ENCODE peak calls at places on chromosomes 6 and 20, in four cellular contexts. One of them, this sample, is unnamed. For H3K9me3, the result is how much of the 10 kb centered on the place peaks cover.

GRCh38 chr6:169677096-169677495 is 24.7 kb downstream of the WDR27 start:
- DNase-seq in HCT116: no peak
- DNase-seq in transverse colon: no peak
- DNase-seq in H1: peak
- DNase-seq in this sample: no peak

GRCh38 chr6:165042912-165043311 is 266.5 kb downstream of the C6orf118 start:
- DNase-seq in HCT116: no peak
- DNase-seq in transverse colon: no peak
- DNase-seq in H1: no peak
- DNase-seq in this sample: no peak

GRCh38 chr6:18432180-18432579 is 45.0 kb downstream of the RNF144B start:
- DNase-seq in HCT116: no peak
- DNase-seq in transverse colon: no peak
- DNase-seq in H1: no peak
- DNase-seq in this sample: no peak

GRCh38 chr6:36069573-36069972 is 42.0 kb downstream of the MAPK14 start:
- DNase-seq in transverse colon: no peak
- DNase-seq in H1: no peak
- DNase-seq in HCT116: no peak
- DNase-seq in this sample: no peak

GRCh38 chr6:34872332-34872731 is 15.5 kb downstream of the TAF11 start:
- DNase-seq in H1: no peak
- DNase-seq in HCT116: no peak
- DNase-seq in transverse colon: no peak
- DNase-seq in this sample: no peak

GRCh38 chr20:10179574-10180298 is 38.9 kb upstream of the SNAP25 start:
- DNase-seq in H1: peak
- DNase-seq in HCT116: peak
- DNase-seq in transverse colon: no peak
- DNase-seq in this sample: no peak

GRCh38 chr6:42125663-42126062 is 16.8 kb downstream of the C6orf132 start:
- DNase-seq in transverse colon: no peak
- DNase-seq in H1: no peak
- DNase-seq in HCT116: no peak
- DNase-seq in this sample: no peak

GRCh38 chr20:2984028-2984501 is 59.4 kb upstream of the GNRH2 start:
- DNase-seq in transverse colon: no peak
- DNase-seq in HCT116: no peak
- DNase-seq in H1: peak
- DNase-seq in this sample: no peak

GRCh38 chr6:42316390-42316970 is 98.8 kb upstream of the MRPS10 start:
- DNase-seq in H1: no peak
- DNase-seq in HCT116: no peak
- DNase-seq in transverse colon: peak
- DNase-seq in this sample: no peak

GRCh38 chr20:25563362-25563761 is 22.0 kb downstream of the NINL start:
- DNase-seq in transverse colon: no peak
- DNase-seq in HCT116: no peak
- DNase-seq in H1: no peak
- DNase-seq in this sample: no peak

GRCh38 chr6:130885392-130886192 is 58.4 kb downstream of the SMLR1 start:
- DNase-seq in transverse colon: peak
- DNase-seq in HCT116: peak
- DNase-seq in H1: peak
- DNase-seq in this sample: no peak
- H3K9me3 ChIP-seq in transverse colon: under half
- H3K9me3 ChIP-seq in HCT116: under half
- H3K9me3 ChIP-seq in H1: under half
- H3K9me3 ChIP-seq in this sample: under half

GRCh38 chr6:27836783-27837635 is 75.2 kb downstream of the OR2B2 start:
- DNase-seq in HCT116: peak
- DNase-seq in transverse colon: peak
- DNase-seq in H1: peak
- DNase-seq in this sample: no peak

GRCh38 chr6:27834384-27834783 is 77.8 kb downstream of the OR2B2 start:
- DNase-seq in transverse colon: no peak
- DNase-seq in HCT116: no peak
- DNase-seq in H1: no peak
- DNase-seq in this sample: no peak

GRCh38 chr6:27837636-27838512 is 74.3 kb downstream of the OR2B2 start:
- DNase-seq in HCT116: peak
- DNase-seq in transverse colon: peak
- DNase-seq in H1: peak
- DNase-seq in this sample: peak

GRCh38 chr6:27836080-27836782 is 76.0 kb downstream of the OR2B2 start:
- DNase-seq in transverse colon: no peak
- DNase-seq in HCT116: no peak
- DNase-seq in H1: peak
- DNase-seq in this sample: no peak

DNA sequence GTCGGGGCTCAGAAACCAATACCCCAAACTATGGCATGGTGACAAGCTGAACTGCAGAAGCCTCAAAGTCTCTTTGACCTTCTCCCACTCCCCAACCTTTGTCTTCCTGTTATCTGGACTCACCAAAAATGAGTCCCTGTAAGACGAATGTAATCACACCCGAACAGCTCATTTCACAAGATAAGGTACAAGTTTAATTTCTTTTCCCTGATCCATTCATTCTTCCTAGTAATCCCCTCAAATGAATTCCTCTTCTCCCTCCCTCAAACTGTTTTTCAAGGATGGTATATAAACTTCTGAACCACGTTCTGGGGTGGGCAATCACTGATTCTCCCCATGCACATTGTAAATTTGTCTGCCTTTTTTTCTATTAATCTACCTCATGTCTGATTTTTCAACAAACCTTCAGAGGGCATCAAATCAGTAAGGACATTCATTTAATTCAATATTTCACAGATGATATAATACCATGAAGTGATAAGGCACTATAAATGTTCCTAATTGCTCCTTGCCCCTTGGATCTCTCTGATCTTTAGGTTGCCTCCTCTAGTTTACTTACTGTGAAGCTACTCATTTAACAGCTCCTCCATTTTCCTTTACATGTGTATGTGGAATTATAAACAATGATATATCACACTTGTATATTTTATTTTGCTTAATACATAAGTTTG is 77.2 kb downstream of the OR2B2 start:
- DNase-seq in transverse colon: no peak
- DNase-seq in H1: no peak
- DNase-seq in HCT116: no peak
- DNase-seq in this sample: no peak
- TF ChIP-seq POLR2AphosphoS5 in transverse colon: no peak
- TF ChIP-seq POLR2AphosphoS5 in H1: peak
- TF ChIP-seq POLR2AphosphoS5 in HCT116: no peak
- TF ChIP-seq POLR2AphosphoS5 in this sample: no peak

GRCh38 chr20:59789641-59790040 is 143.8 kb downstream of the SYCP2 start:
- DNase-seq in H1: no peak
- DNase-seq in HCT116: no peak
- DNase-seq in transverse colon: no peak
- DNase-seq in this sample: no peak

GRCh38 chr20:59790388-59790787 is 143.0 kb downstream of the SYCP2 start:
- DNase-seq in HCT116: no peak
- DNase-seq in transverse colon: no peak
- DNase-seq in H1: no peak
- DNase-seq in this sample: no peak

GRCh38 chr20:59788811-59789210 is 144.6 kb downstream of the SYCP2 start:
- DNase-seq in transverse colon: no peak
- DNase-seq in H1: no peak
- DNase-seq in HCT116: no peak
- DNase-seq in this sample: no peak

GRCh38 chr20:59792300-59792699 is 141.1 kb downstream of the SYCP2 start:
- DNase-seq in H1: no peak
- DNase-seq in HCT116: no peak
- DNase-seq in transverse colon: no peak
- DNase-seq in this sample: no peak

DNA sequence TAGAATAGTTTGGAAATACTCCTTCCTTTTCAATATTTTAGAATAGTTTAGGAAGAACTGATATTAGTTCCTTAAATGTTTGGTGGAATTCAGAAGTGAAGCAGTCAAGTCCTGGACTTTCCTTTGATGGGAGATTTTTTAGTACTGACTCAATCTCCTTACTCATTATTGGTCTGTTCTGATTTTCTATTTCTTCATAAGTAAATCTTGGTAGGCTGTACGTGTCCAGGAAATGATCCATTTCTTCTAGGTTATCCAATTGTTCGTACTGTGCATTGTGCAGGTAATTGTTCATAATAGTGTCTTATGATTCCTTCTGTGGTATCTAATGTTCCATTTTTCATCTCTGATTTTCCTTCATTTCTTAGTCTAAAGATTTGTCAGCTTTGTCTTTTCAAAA is 138.9 kb downstream of the SYCP2 start:
- DNase-seq in H1: no peak
- DNase-seq in HCT116: no peak
- DNase-seq in transverse colon: no peak
- DNase-seq in this sample: no peak
- H3K9me3 ChIP-seq in H1: half or more
- H3K9me3 ChIP-seq in HCT116: under half
- H3K9me3 ChIP-seq in transverse colon: under half
- H3K9me3 ChIP-seq in this sample: under half

DNA sequence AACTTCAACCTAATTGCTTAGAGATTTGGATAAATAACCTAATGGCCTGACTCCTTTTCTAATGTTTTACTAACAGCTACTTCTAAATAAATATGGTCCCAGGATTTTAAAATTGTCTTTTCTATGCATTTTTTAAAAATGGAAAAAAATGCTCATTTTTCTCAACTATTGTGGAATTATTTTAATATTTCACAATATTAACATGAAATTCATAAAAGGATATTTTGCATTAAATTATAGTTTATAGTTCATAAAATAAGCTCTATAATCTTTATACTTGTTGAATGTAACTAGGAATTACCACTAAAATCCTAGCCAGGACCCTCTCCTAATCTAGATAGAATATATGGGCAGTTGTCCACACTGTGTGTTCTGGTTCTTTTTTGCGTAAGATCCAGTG is 37.3 kb downstream of the TBPL1 start:
- DNase-seq in HCT116: no peak
- DNase-seq in H1: no peak
- DNase-seq in transverse colon: no peak
- DNase-seq in this sample: no peak
- TF ChIP-seq POLR2AphosphoS5 in HCT116: no peak
- TF ChIP-seq POLR2AphosphoS5 in H1: no peak
- TF ChIP-seq POLR2AphosphoS5 in transverse colon: no peak
- TF ChIP-seq POLR2AphosphoS5 in this sample: no peak

This sample was measured in upper lobe of left lung.